ENCODE peak calls at places on chromosome 20, in ten cellular contexts. U is astrocyte; E is CD8-positive, alpha-beta T cell; I is iris pigment epithelial cell; G is activated naive CD8-positive, alpha-beta T cell treated with anti-CD3 and anti-CD28 coated beads, Interleukin-2, amount 10 ng/mL, durations not matched to agents 7 days and 5 days; L is choroid plexus epithelial cell; C is activated T-cell treated with anti-CD3 and anti-CD28 coated beads for 48 hours; B is skeletal muscle cell; V is stimulated activated CD4-positive, alpha-beta T cell treated with anti-CD3 and anti-CD28 coated beads, Interleukin-2, amount 100 ng/mL, for 48 hours; J is CD8-positive, alpha-beta memory T cell. X is an unnamed sample.
A peak's percentile ranks its signal among the peaks of the same experiment; 100 is the strongest.

GRCh38 chr20:62741191-62741676 is 32.6 kb downstream of the NTSR1 start:
- DNase-seq in U (no peak), E (no peak), I (no peak), G (peak; percentile 47), L (peak; percentile 15), C (no peak), B (no peak), V (no peak), J (no peak), X (no peak)

GRCh38 chr20:45911486-45912343 is at the start of gene PLTP:
- DNase-seq in U (peak; percentile 65), E (no peak), I (peak; percentile 62), G (peak; percentile 62), L (peak; percentile 82), C (peak; percentile 25), B (no peak), V (no peak), J (peak; percentile 43), X (peak; percentile 44)

GRCh38 chr20:49852522-49853055 is 40.0 kb downstream of the SLC9A8 start:
- DNase-seq in U (no peak), E (no peak), I (peak; percentile 46), G (no peak), L (no peak), C (no peak), B (no peak), V (no peak), J (no peak), X (no peak)

GRCh38 chr20:39880890-39881289 is 808.1 kb downstream of the MAFB start:
- DNase-seq in U (peak; percentile 38), E (no peak), I (no peak), G (no peak), L (peak; percentile 47), C (no peak), B (no peak), V (no peak), J (no peak), X (no peak)

GRCh38 chr20:3181270-3181669 is 7.9 kb upstream of the LZTS3 start:
- DNase-seq in U (no peak), E (no peak), I (no peak), G (no peak), L (no peak), C (no peak), B (no peak), V (no peak), J (no peak), X (no peak)

GRCh38 chr20:4836935-4837334 is 115.2 kb downstream of the PRND start:
- DNase-seq in U (no peak), E (no peak), I (no peak), G (no peak), L (no peak), C (no peak), B (no peak), V (no peak), J (no peak), X (no peak)

GRCh38 chr20:25551413-25552210 is 33.7 kb downstream of the NINL start:
- DNase-seq in U (no peak), E (no peak), I (no peak), G (no peak), L (no peak), C (no peak), B (no peak), V (no peak), J (no peak), X (no peak)

GRCh38 chr20:33408716-33409654 is 7.7 kb upstream of the CDK5RAP1 start:
- DNase-seq in U (no peak), E (no peak), I (no peak), G (no peak), L (no peak), C (no peak), B (no peak), V (no peak), J (peak; percentile 18), X (peak; percentile 46)

GRCh38 chr20:41135187-41135887 is 2.0 kb upstream of the PLCG1 start:
- DNase-seq in U (no peak), E (peak; percentile 31), I (peak; percentile 20), G (peak; percentile 68), L (peak; percentile 56), C (peak; percentile 45), B (no peak), V (peak; percentile 60), J (peak; percentile 58), X (no peak)

GRCh38 chr20:62186887-62187866 is 4.3 kb downstream of the MTG2 start:
- DNase-seq in U (peak; percentile 27), E (no peak), I (peak; percentile 16), G (no peak), L (peak; percentile 7), C (no peak), B (no peak), V (no peak), J (no peak), X (no peak)

GRCh38 chr20:45951474-45951873 is 17.0 kb downstream of the PCIF1 start:
- DNase-seq in U (no peak), E (no peak), I (no peak), G (no peak), L (no peak), C (no peak), B (no peak), V (no peak), J (no peak), X (no peak)

GRCh38 chr20:21315138-21315537 is 12.0 kb downstream of the XRN2 start:
- DNase-seq in U (peak; percentile 94), E (no peak), I (peak; percentile 83), G (no peak), L (peak; percentile 46), C (no peak), B (no peak), V (peak; percentile 16), J (no peak), X (no peak)

GRCh38 chr20:60957621-60958020 is 294.4 kb upstream of the CDH4 start:
- DNase-seq in U (no peak), E (no peak), I (no peak), G (no peak), L (no peak), C (no peak), B (no peak), V (no peak), J (no peak), X (no peak)

GRCh38 chr20:16400249-16400648 is 173.0 kb downstream of the KIF16B start:
- DNase-seq in U (no peak), E (no peak), I (no peak), G (no peak), L (no peak), C (no peak), B (no peak), V (no peak), J (no peak), X (no peak)

GRCh38 chr20:24149881-24150307 is 161.3 kb upstream of the GGTLC1 start:
- DNase-seq in U (no peak), E (no peak), I (no peak), G (no peak), L (no peak), C (no peak), B (no peak), V (no peak), J (no peak), X (no peak)

GRCh38 chr20:61810709-61811565 is 254.7 kb downstream of the TAF4 start:
- DNase-seq in U (no peak), E (no peak), I (no peak), G (no peak), L (no peak), C (no peak), B (no peak), V (no peak), J (no peak), X (no peak)

GRCh38 chr20:2799688-2800589 is 488 bp downstream of the CPXM1 start:
- DNase-seq in U (no peak), E (no peak), I (no peak), G (no peak), L (no peak), C (no peak), B (no peak), V (no peak), J (no peak), X (no peak)

GRCh38 chr20:38751360-38751976 is 3.2 kb downstream of the ACTR5 start:
- DNase-seq in U (peak; percentile 18), E (no peak), I (peak; percentile 53), G (no peak), L (peak; percentile 77), C (no peak), B (no peak), V (peak; percentile 17), J (no peak), X (no peak)

GRCh38 chr20:1440024-1440423 is 26.6 kb downstream of the NSFL1C start:
- DNase-seq in U (no peak), E (no peak), I (peak; percentile 28), G (no peak), L (peak; percentile 45), C (no peak), B (no peak), V (no peak), J (no peak), X (no peak)

GRCh38 chr20:9942736-9943135 is 92.1 kb upstream of the ANKEF1 start:
- DNase-seq in U (no peak), E (no peak), I (no peak), G (no peak), L (peak; percentile 5), C (no peak), B (no peak), V (no peak), J (no peak), X (no peak)

GRCh38 chr20:41133709-41134361 is 3.5 kb upstream of the PLCG1 start:
- DNase-seq in U (no peak), E (no peak), I (no peak), G (no peak), L (no peak), C (peak; percentile 53), B (no peak), V (no peak), J (no peak), X (peak; percentile 37)

GRCh38 chr20:48267825-48268615 is 482.7 kb upstream of the SULF2 start:
- DNase-seq in U (no peak), E (no peak), I (no peak), G (no peak), L (no peak), C (no peak), B (no peak), V (no peak), J (no peak), X (no peak)

GRCh38 chr20:7090001-7090400 is 322.5 kb downstream of the BMP2 start:
- DNase-seq in U (no peak), E (no peak), I (peak; percentile 76), G (no peak), L (peak; percentile 80), C (no peak), B (no peak), V (no peak), J (no peak), X (no peak)

GRCh38 chr20:47287609-47288144 is 68.8 kb downstream of the ZMYND8 start:
- DNase-seq in U (no peak), E (no peak), I (no peak), G (no peak), L (no peak), C (no peak), B (no peak), V (no peak), J (no peak), X (no peak)

GRCh38 chr20:16263582-16263981 is 309.7 kb downstream of the KIF16B start:
- DNase-seq in U (no peak), E (no peak), I (no peak), G (no peak), L (no peak), C (no peak), B (no peak), V (no peak), J (no peak), X (peak; percentile 7)

X was measured in occipital lobe.